ENCODE peak calls at places on chromosomes 6 and 20, in four cellular contexts. One of them, this sample, is unnamed.

GRCh38 chr6:137903933-137904821 is 37.1 kb downstream of the TNFAIP3 start:
- DNase-seq in cardiac muscle cell: peak; percentile 40
- DNase-seq in BE2C: no peak
- DNase-seq in stomach: no peak
- DNase-seq in this sample: no peak

GRCh38 chr6:159221486-159222170 is 52.4 kb downstream of the FNDC1 start:
- DNase-seq in cardiac muscle cell: no peak
- DNase-seq in BE2C: no peak
- DNase-seq in stomach: no peak
- DNase-seq in this sample: no peak

GRCh38 chr6:118886641-118887040 is 7.3 kb upstream of the ASF1A start:
- DNase-seq in cardiac muscle cell: no peak
- DNase-seq in BE2C: no peak
- DNase-seq in stomach: no peak
- DNase-seq in this sample: no peak

GRCh38 chr6:118134257-118134656 is 227.2 kb downstream of the SLC35F1 start:
- DNase-seq in cardiac muscle cell: no peak
- DNase-seq in BE2C: no peak
- DNase-seq in stomach: no peak
- DNase-seq in this sample: no peak

GRCh38 chr20:14407336-14407735 is 69.9 kb upstream of the FLRT3 start:
- DNase-seq in cardiac muscle cell: no peak
- DNase-seq in BE2C: no peak
- DNase-seq in stomach: no peak
- DNase-seq in this sample: no peak

GRCh38 chr6:11952291-11952690 is 59.8 kb upstream of the HIVEP1 start:
- DNase-seq in cardiac muscle cell: no peak
- DNase-seq in BE2C: no peak
- DNase-seq in stomach: no peak
- DNase-seq in this sample: no peak

GRCh38 chr20:22455259-22455658 is 129.1 kb downstream of the FOXA2 start:
- DNase-seq in cardiac muscle cell: no peak
- DNase-seq in BE2C: no peak
- DNase-seq in stomach: no peak
- DNase-seq in this sample: no peak

GRCh38 chr6:82862543-82862942 is 203.1 kb downstream of the UBE3D start:
- DNase-seq in cardiac muscle cell: peak; percentile 68
- DNase-seq in BE2C: no peak
- DNase-seq in stomach: no peak
- DNase-seq in this sample: peak; percentile 78

GRCh38 chr20:43191143-43191542 is 1.4 kb upstream of the PTPRT start:
- DNase-seq in cardiac muscle cell: no peak
- DNase-seq in BE2C: no peak
- DNase-seq in stomach: no peak
- DNase-seq in this sample: no peak

GRCh38 chr20:43193443-43193842 is 3.7 kb upstream of the PTPRT start:
- DNase-seq in cardiac muscle cell: no peak
- DNase-seq in BE2C: no peak
- DNase-seq in stomach: no peak
- DNase-seq in this sample: no peak

GRCh38 chr20:43194187-43194586 is 4.5 kb upstream of the PTPRT start:
- DNase-seq in cardiac muscle cell: no peak
- DNase-seq in BE2C: no peak
- DNase-seq in stomach: no peak
- DNase-seq in this sample: no peak

GRCh38 chr20:43190332-43190953 is 737 bp upstream of the PTPRT start:
- DNase-seq in cardiac muscle cell: no peak
- DNase-seq in BE2C: no peak
- DNase-seq in stomach: no peak
- DNase-seq in this sample: no peak

GRCh38 chr20:43191946-43192847 is 2.5 kb upstream of the PTPRT start:
- DNase-seq in cardiac muscle cell: peak; percentile 6
- DNase-seq in BE2C: peak; percentile 50
- DNase-seq in stomach: no peak
- DNase-seq in this sample: no peak
- TF ChIP-seq CTCF in cardiac muscle cell: peak; percentile 51
- TF ChIP-seq CTCF in BE2C: peak; percentile 66
- TF ChIP-seq CTCF in stomach: no peak
- TF ChIP-seq CTCF in this sample: peak; percentile 48

DNA sequence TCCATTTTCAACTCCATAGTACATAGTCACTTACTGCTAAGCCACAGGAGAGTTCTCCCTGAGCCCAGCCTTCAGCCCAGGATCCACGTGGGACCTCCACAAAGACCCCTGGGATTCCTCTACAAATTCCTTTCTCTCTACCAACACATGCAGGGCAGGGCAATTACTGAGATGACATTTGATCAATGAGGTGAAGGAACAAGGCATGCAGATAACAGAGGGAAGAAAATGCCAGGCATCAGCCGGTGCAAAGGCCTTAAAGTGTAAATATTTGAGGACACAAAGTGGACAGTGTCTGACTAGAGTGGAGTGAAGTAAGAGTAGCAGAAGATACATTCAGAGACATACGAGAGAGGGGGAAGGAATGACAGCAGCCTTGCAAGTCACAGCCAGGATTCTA is 70.2 kb downstream of the HS3ST5 start:
- DNase-seq in cardiac muscle cell: no peak
- DNase-seq in BE2C: no peak
- DNase-seq in stomach: no peak
- DNase-seq in this sample: no peak
- H3K4me3 ChIP-seq in cardiac muscle cell: no peak overlapping the region
- H3K4me3 ChIP-seq in BE2C: no peak overlapping the region
- H3K4me3 ChIP-seq in stomach: no peak overlapping the region
- H3K4me3 ChIP-seq in this sample: no peak overlapping the region

DNA sequence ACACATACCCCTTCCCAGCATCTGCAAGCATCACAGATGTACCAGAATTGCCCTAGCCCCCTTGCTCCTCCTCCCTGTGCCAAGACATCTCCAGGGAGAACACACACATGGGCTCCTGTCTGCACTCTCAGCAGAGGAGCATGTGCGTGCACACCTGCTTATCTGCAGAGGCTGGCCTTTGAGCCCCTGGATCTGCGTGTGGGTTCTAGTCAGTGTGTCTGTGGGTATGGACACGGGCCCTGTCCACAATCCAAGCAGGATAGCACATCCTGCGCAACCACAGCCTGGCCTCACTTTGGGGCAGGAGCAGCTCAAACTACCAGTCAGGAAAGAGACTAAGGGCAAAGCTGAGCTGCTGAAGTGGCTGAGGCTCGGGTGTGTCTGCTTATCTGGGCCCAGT is 41.0 kb downstream of the HM13 start:
- DNase-seq in cardiac muscle cell: no peak
- DNase-seq in BE2C: no peak
- DNase-seq in stomach: no peak
- DNase-seq in this sample: no peak
- H3K27me3 ChIP-seq in cardiac muscle cell: no peaks in the 10 kb centered on the region
- H3K27me3 ChIP-seq in BE2C: no peaks in the 10 kb centered on the region
- H3K27me3 ChIP-seq in stomach: no peaks in the 10 kb centered on the region
- H3K27me3 ChIP-seq in this sample: no peaks in the 10 kb centered on the region

GRCh38 chr6:2993755-2994317 is 5.9 kb upstream of the NQO2 start:
- DNase-seq in cardiac muscle cell: no peak
- DNase-seq in BE2C: no peak
- DNase-seq in stomach: no peak
- DNase-seq in this sample: no peak
- TF ChIP-seq CTCF in cardiac muscle cell: no peak
- TF ChIP-seq CTCF in BE2C: no peak
- TF ChIP-seq CTCF in stomach: no peak
- TF ChIP-seq CTCF in this sample: no peak

GRCh38 chr20:61879303-61879620 is 186.4 kb downstream of the TAF4 start:
- DNase-seq in cardiac muscle cell: no peak
- DNase-seq in BE2C: no peak
- DNase-seq in stomach: no peak
- DNase-seq in this sample: no peak

GRCh38 chr20:61881416-61881815 is 184.3 kb downstream of the TAF4 start:
- DNase-seq in cardiac muscle cell: no peak
- DNase-seq in BE2C: no peak
- DNase-seq in stomach: no peak
- DNase-seq in this sample: no peak

GRCh38 chr20:61878478-61879302 is 187.0 kb downstream of the TAF4 start:
- DNase-seq in cardiac muscle cell: no peak
- DNase-seq in BE2C: no peak
- DNase-seq in stomach: no peak
- DNase-seq in this sample: no peak

GRCh38 chr20:61880706-61881105 is 185.0 kb downstream of the TAF4 start:
- DNase-seq in cardiac muscle cell: no peak
- DNase-seq in BE2C: no peak
- DNase-seq in stomach: no peak
- DNase-seq in this sample: no peak

DNA sequence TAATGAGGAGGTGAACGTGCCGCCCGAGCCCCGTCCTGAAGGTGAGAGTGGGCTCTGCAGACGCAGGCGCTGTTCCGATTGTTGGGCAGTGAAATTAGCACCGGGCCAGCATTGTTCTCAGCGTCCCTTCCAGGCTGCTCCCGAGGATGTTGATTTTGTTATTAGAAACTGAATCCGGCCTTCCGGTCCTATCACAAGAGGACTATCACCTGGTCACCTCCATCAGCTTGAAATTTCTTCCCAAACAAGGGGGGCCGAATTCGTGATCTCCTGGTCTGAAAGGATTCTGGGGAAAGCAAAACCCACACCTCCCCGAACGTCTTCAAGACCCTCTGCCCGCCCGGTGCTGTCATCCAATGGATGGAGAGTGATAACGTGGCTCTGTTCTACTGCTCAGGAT is 186.0 kb downstream of the TAF4 start:
- DNase-seq in cardiac muscle cell: no peak
- DNase-seq in BE2C: no peak
- DNase-seq in stomach: no peak
- DNase-seq in this sample: no peak
- H3K4me3 ChIP-seq in cardiac muscle cell: no peak overlapping the region
- H3K4me3 ChIP-seq in BE2C: no peak overlapping the region
- H3K4me3 ChIP-seq in stomach: no peak overlapping the region
- H3K4me3 ChIP-seq in this sample: no peak overlapping the region

GRCh38 chr6:98838027-98838426 is 3.7 kb downstream of the POU3F2 start:
- DNase-seq in cardiac muscle cell: no peak
- DNase-seq in BE2C: no peak
- DNase-seq in stomach: no peak
- DNase-seq in this sample: no peak
- H3K27me3 ChIP-seq in cardiac muscle cell: peaks cover 92% of the 10 kb centered on the region
- H3K27me3 ChIP-seq in BE2C: peaks cover 88% of the 10 kb centered on the region
- H3K27me3 ChIP-seq in stomach: peaks cover 99% of the 10 kb centered on the region
- H3K27me3 ChIP-seq in this sample: peaks cover 39% of the 10 kb centered on the region

DNA sequence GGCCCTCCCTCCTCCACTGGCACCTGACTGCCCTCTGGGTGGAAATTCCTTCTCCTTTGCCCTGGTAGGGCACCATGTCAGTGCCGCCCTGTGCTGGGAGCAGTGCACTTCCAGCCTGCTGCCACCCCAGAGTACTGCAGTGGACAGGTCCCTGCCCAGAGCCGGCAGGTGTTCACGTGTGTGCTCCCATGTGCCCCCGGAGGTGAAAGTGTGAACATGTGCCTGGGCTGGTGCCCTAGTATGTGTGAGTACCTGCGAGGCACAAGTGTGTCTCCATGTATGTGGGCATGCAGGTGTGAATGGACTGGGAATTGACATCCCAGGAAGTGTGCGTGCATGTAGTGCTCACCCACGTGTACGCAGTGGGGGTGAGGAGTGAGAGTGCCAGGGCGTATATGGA is 29.4 kb downstream of the SDCBP2 start:
- DNase-seq in cardiac muscle cell: no peak
- DNase-seq in BE2C: no peak
- DNase-seq in stomach: no peak
- DNase-seq in this sample: no peak
- TF ChIP-seq CTCF in cardiac muscle cell: peak; percentile 9
- TF ChIP-seq CTCF in BE2C: no peak
- TF ChIP-seq CTCF in stomach: no peak
- TF ChIP-seq CTCF in this sample: no peak

This sample was measured in BJ.